ENCODE peak calls at places on chromosomes 4 and X, in four cellular contexts. I is T-helper 9 cell, D is kidney epithelial cell, T is chondrocyte. B is an unnamed sample.
A peak's percentile ranks its signal among the peaks of the same experiment; 100 is the strongest.

GRCh38 chrX:155070038-155070437 is 898 bp downstream of the CMC4 start:
- DNase-seq in I (no peak), D (no peak), T (no peak), B (no peak)

GRCh38 chr4:145937021-145937861 is 1.4 kb downstream of the ZNF827 start:
- DNase-seq in I (peak; percentile 37), D (no peak), T (peak; percentile 90), B (no peak)

GRCh38 chr4:39357002-39357401 is 9.2 kb downstream of the RFC1 start:
- DNase-seq in I (no peak), D (no peak), T (no peak), B (no peak)

GRCh38 chr4:700587-701264 is 4.9 kb upstream of the PCGF3 start:
- DNase-seq in I (no peak), D (no peak), T (no peak), B (no peak)

GRCh38 chr4:70601422-70602039 is 9.5 kb downstream of the AMBN start:
- DNase-seq in I (peak; percentile 42), D (peak; percentile 32), T (no peak), B (peak; percentile 40)

GRCh38 chr4:83851261-83852084 is 315.6 kb downstream of the GPAT3 start:
- DNase-seq in I (no peak), D (peak; percentile 69), T (no peak), B (no peak)

GRCh38 chr4:76802546-76803021 is 95.4 kb downstream of the SOWAHB start:
- DNase-seq in I (no peak), D (peak; percentile 72), T (no peak), B (no peak)

GRCh38 chr4:53507671-53508286 is 83.5 kb downstream of the LNX1 start:
- DNase-seq in I (no peak), D (no peak), T (no peak), B (no peak)

GRCh38 chr4:137956256-137956655 is 285.9 kb downstream of the SLC7A11 start:
- DNase-seq in I (no peak), D (no peak), T (no peak), B (peak; percentile 2)

GRCh38 chr4:90503677-90504076 is 376.5 kb downstream of the CCSER1 start:
- DNase-seq in I (no peak), D (no peak), T (no peak), B (no peak)

GRCh38 chrX:133660356-133660755 is 245.1 kb upstream of the GPC4 start:
- DNase-seq in I (no peak), D (no peak), T (no peak), B (no peak)

GRCh38 chr4:55524844-55525571 is 21.7 kb downstream of the CLOCK start:
- DNase-seq in I (no peak), D (no peak), T (no peak), B (no peak)

GRCh38 chrX:26032141-26032917 is 105.8 kb upstream of the MAGEB18 start:
- DNase-seq in I (no peak), D (peak; percentile 19), T (no peak), B (no peak)

GRCh38 chrX:78886550-78886949 is 58.6 kb upstream of the P2RY10 start:
- DNase-seq in I (no peak), D (no peak), T (no peak), B (no peak)

GRCh38 chrX:152821145-152821765 is 9.3 kb downstream of the CETN2 start:
- DNase-seq in I (no peak), D (no peak), T (no peak), B (no peak)

GRCh38 chrX:78199851-78200250 is 60.4 kb upstream of the TAF9B start:
- DNase-seq in I (no peak), D (no peak), T (no peak), B (no peak)

GRCh38 chrX:150502091-150502490 is 66.3 kb upstream of the MTM1 start:
- DNase-seq in I (no peak), D (no peak), T (no peak), B (peak; percentile 5)

GRCh38 chrX:3262906-3263305 is 83.5 kb downstream of the MXRA5 start:
- DNase-seq in I (no peak), D (peak; percentile 85), T (no peak), B (no peak)

GRCh38 chr4:29081230-29081955 is 1638.8 kb upstream of the PCDH7 start:
- DNase-seq in I (no peak), D (no peak), T (no peak), B (no peak)

GRCh38 chr4:11632015-11632414 is 203.3 kb upstream of the HS3ST1 start:
- DNase-seq in I (no peak), D (no peak), T (no peak), B (peak; percentile 91)

GRCh38 chr4:76485450-76485849 is 50.4 kb downstream of the SHROOM3 start:
- DNase-seq in I (no peak), D (peak; percentile 0), T (no peak), B (no peak)

GRCh38 chr4:18077808-18078207 is 56.3 kb upstream of the LCORL start:
- DNase-seq in I (no peak), D (no peak), T (no peak), B (no peak)

GRCh38 chr4:184473515-184474260 is 662 bp downstream of the IRF2 start:
- DNase-seq in I (peak; percentile 24), D (no peak), T (no peak), B (no peak)

GRCh38 chr4:9926591-9926990 is 94.7 kb downstream of the SLC2A9 start:
- DNase-seq in I (no peak), D (no peak), T (no peak), B (no peak)

GRCh38 chr4:6120361-6120760 is 80.0 kb downstream of the JAKMIP1 start:
- DNase-seq in I (no peak), D (no peak), T (no peak), B (no peak)

GRCh38 chrX:154649864-154650510 is 3.4 kb downstream of the CTAG2 start:
- DNase-seq in I (no peak), D (no peak), T (no peak), B (no peak)

GRCh38 chrX:1629244-1629643 is 14.4 kb downstream of the ASMT start:
- DNase-seq in I (no peak), D (no peak), T (no peak), B (no peak)

B was measured in epithelial cell of prostate.